ENCODE peak calls at places on chromosome 21, in five cellular contexts. One of them, this sample, is unnamed.

GRCh38 chr21:38780879-38781278 is 24.9 kb upstream of the ETS2 start:
- DNase-seq in H1: no peak
- DNase-seq in HepG2: no peak
- DNase-seq in GM12878: peak; percentile 34
- DNase-seq in K562: no peak
- DNase-seq in this sample: no peak

GRCh38 chr21:29144736-29145353 is 14.4 kb downstream of the MAP3K7CL start:
- DNase-seq in H1: no peak
- DNase-seq in K562: no peak
- DNase-seq in HepG2: no peak
- DNase-seq in GM12878: no peak
- DNase-seq in this sample: no peak

GRCh38 chr21:32559004-32559610 is 26.2 kb downstream of the TCP10L start:
- DNase-seq in K562: no peak
- DNase-seq in GM12878: no peak
- DNase-seq in HepG2: no peak
- DNase-seq in H1: no peak
- DNase-seq in this sample: no peak

GRCh38 chr21:35562876-35563275 is 497.4 kb downstream of the SETD4 start:
- DNase-seq in HepG2: no peak
- DNase-seq in GM12878: no peak
- DNase-seq in K562: no peak
- DNase-seq in H1: no peak
- DNase-seq in this sample: no peak

GRCh38 chr21:39125752-39126485 is 57.3 kb downstream of the PSMG1 start:
- DNase-seq in GM12878: no peak
- DNase-seq in HepG2: peak; percentile 80
- DNase-seq in K562: no peak
- DNase-seq in H1: peak; percentile 69
- DNase-seq in this sample: peak; percentile 45

GRCh38 chr21:38817371-38818335 is 11.9 kb downstream of the ETS2 start:
- DNase-seq in H1: no peak
- DNase-seq in K562: no peak
- DNase-seq in HepG2: no peak
- DNase-seq in GM12878: no peak
- DNase-seq in this sample: no peak

GRCh38 chr21:41168391-41169257 is 664 bp downstream of the BACE2 start:
- DNase-seq in GM12878: no peak
- DNase-seq in H1: peak; percentile 63
- DNase-seq in K562: no peak
- DNase-seq in HepG2: no peak
- DNase-seq in this sample: no peak

GRCh38 chr21:17610862-17611261 is 1.8 kb downstream of the BTG3 start:
- DNase-seq in GM12878: no peak
- DNase-seq in H1: no peak
- DNase-seq in HepG2: peak; percentile 13
- DNase-seq in K562: no peak
- DNase-seq in this sample: no peak

GRCh38 chr21:35366348-35367085 is 317.4 kb upstream of the RUNX1 start:
- DNase-seq in K562: no peak
- DNase-seq in H1: no peak
- DNase-seq in HepG2: no peak
- DNase-seq in GM12878: no peak
- DNase-seq in this sample: no peak

GRCh38 chr21:28655471-28655870 is 337.2 kb downstream of the LTN1 start:
- DNase-seq in K562: no peak
- DNase-seq in GM12878: no peak
- DNase-seq in HepG2: no peak
- DNase-seq in H1: no peak
- DNase-seq in this sample: no peak

GRCh38 chr21:29343517-29343916 is 44.8 kb downstream of the BACH1 start:
- DNase-seq in K562: no peak
- DNase-seq in H1: no peak
- DNase-seq in GM12878: no peak
- DNase-seq in HepG2: no peak
- DNase-seq in this sample: no peak

GRCh38 chr21:25467891-25468290 is 139.4 kb downstream of the MRPL39 start:
- DNase-seq in HepG2: no peak
- DNase-seq in K562: no peak
- DNase-seq in GM12878: no peak
- DNase-seq in H1: no peak
- DNase-seq in this sample: no peak

GRCh38 chr21:46517361-46517760 is 58.7 kb downstream of the DIP2A start:
- DNase-seq in H1: no peak
- DNase-seq in GM12878: no peak
- DNase-seq in K562: no peak
- DNase-seq in HepG2: no peak
- DNase-seq in this sample: no peak

GRCh38 chr21:45820171-45821091 is 161.1 kb upstream of the COL6A1 start:
- DNase-seq in GM12878: no peak
- DNase-seq in HepG2: peak; percentile 78
- DNase-seq in H1: peak; percentile 89
- DNase-seq in K562: peak; percentile 96
- DNase-seq in this sample: peak; percentile 75

GRCh38 chr21:34845521-34846213 is 176.9 kb downstream of the CLIC6 start:
- DNase-seq in K562: no peak
- DNase-seq in GM12878: peak; percentile 60
- DNase-seq in HepG2: no peak
- DNase-seq in H1: no peak
- DNase-seq in this sample: peak; percentile 75

GRCh38 chr21:37447288-37447936 is 80.8 kb downstream of the DYRK1A start:
- DNase-seq in HepG2: no peak
- DNase-seq in GM12878: no peak
- DNase-seq in K562: no peak
- DNase-seq in H1: no peak
- DNase-seq in this sample: no peak

GRCh38 chr21:38696617-38697016 is 109.1 kb upstream of the ETS2 start:
- DNase-seq in GM12878: no peak
- DNase-seq in K562: no peak
- DNase-seq in HepG2: no peak
- DNase-seq in H1: no peak
- DNase-seq in this sample: no peak

GRCh38 chr21:46603228-46603627 is 1.7 kb downstream of the S100B start:
- DNase-seq in HepG2: no peak
- DNase-seq in H1: no peak
- DNase-seq in GM12878: no peak
- DNase-seq in K562: peak; percentile 44
- DNase-seq in this sample: no peak

GRCh38 chr21:37868896-37869295 is 47.4 kb downstream of the KCNJ6 start:
- DNase-seq in H1: no peak
- DNase-seq in K562: no peak
- DNase-seq in HepG2: no peak
- DNase-seq in GM12878: no peak
- DNase-seq in this sample: no peak

GRCh38 chr21:29237110-29238051 is 61.3 kb upstream of the BACH1 start:
- DNase-seq in HepG2: no peak
- DNase-seq in K562: no peak
- DNase-seq in GM12878: no peak
- DNase-seq in H1: no peak
- DNase-seq in this sample: no peak

GRCh38 chr21:38126677-38127271 is 130.0 kb upstream of the KCNJ15 start:
- DNase-seq in GM12878: no peak
- DNase-seq in K562: peak; percentile 75
- DNase-seq in H1: peak; percentile 84
- DNase-seq in HepG2: peak; percentile 35
- DNase-seq in this sample: peak; percentile 1

GRCh38 chr21:37821791-37822450 is 94.3 kb downstream of the KCNJ6 start:
- DNase-seq in K562: no peak
- DNase-seq in GM12878: no peak
- DNase-seq in H1: no peak
- DNase-seq in HepG2: no peak
- DNase-seq in this sample: no peak

GRCh38 chr21:41758550-41758949 is 8.3 kb downstream of the RIPK4 start:
- DNase-seq in GM12878: no peak
- DNase-seq in H1: no peak
- DNase-seq in HepG2: no peak
- DNase-seq in K562: no peak
- DNase-seq in this sample: peak; percentile 41

GRCh38 chr21:41164981-41165650 is 2.8 kb upstream of the BACE2 start:
- DNase-seq in K562: no peak
- DNase-seq in HepG2: peak; percentile 5
- DNase-seq in GM12878: no peak
- DNase-seq in H1: no peak
- DNase-seq in this sample: no peak

GRCh38 chr21:25421327-25422028 is 185.8 kb downstream of the MRPL39 start:
- DNase-seq in GM12878: peak; percentile 93
- DNase-seq in HepG2: no peak
- DNase-seq in K562: no peak
- DNase-seq in H1: no peak
- DNase-seq in this sample: no peak

GRCh38 chr21:45847870-45848269 is 133.7 kb upstream of the COL6A1 start:
- DNase-seq in GM12878: no peak
- DNase-seq in K562: no peak
- DNase-seq in H1: no peak
- DNase-seq in HepG2: no peak
- DNase-seq in this sample: no peak

DNA sequence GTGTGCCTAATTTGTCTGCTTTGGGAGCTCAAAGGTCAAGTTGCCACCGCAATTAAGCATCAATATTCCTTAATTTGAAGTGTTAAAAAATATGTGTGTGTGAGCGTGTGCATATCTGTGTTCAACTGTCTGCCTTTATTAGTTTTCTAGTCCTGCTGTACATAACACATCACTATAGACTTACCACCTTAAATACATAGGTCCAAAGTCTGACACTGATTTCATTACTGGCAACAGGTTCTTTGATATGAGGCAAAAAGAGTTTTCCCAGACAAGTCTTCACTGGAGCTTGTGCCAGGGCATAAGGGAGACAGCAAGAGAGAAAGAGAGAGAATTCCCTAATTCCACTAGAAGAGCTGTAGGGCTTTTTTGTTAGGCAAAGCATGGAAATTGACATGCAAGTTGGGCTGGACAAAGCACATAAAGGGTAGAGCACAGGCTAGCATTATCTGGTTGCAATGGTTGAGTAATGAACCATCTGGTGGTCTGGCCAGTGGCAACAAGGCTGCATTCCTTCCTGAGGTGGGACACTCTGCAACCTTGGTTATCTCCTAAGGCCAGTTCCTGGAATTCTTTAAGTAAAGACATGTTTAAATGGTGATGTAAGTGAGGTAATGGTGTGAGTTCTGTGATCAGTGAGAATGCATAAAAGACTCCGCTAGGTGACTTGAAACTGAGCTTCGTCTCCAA is 457.2 kb upstream of the ADAMTS5 start:
- DNase-seq in GM12878: no peak
- DNase-seq in H1: no peak
- DNase-seq in HepG2: no peak
- DNase-seq in K562: no peak
- DNase-seq in this sample: no peak
- H2AFZ ChIP-seq in GM12878: no peak overlapping the region
- H2AFZ ChIP-seq in H1: peak overlapping the region; percentile 19
- H2AFZ ChIP-seq in HepG2: no peak overlapping the region
- H2AFZ ChIP-seq in K562: no peak overlapping the region
- H2AFZ ChIP-seq in this sample: no peak overlapping the region

GRCh38 chr21:27424601-27425000 is 457.7 kb upstream of the ADAMTS5 start:
- DNase-seq in H1: no peak
- DNase-seq in HepG2: no peak
- DNase-seq in K562: no peak
- DNase-seq in GM12878: no peak
- DNase-seq in this sample: no peak

GRCh38 chr21:27422435-27422834 is 455.5 kb upstream of the ADAMTS5 start:
- DNase-seq in GM12878: no peak
- DNase-seq in K562: no peak
- DNase-seq in HepG2: no peak
- DNase-seq in H1: no peak
- DNase-seq in this sample: no peak

GRCh38 chr21:27419153-27419552 is 452.3 kb upstream of the ADAMTS5 start:
- DNase-seq in H1: no peak
- DNase-seq in GM12878: no peak
- DNase-seq in HepG2: no peak
- DNase-seq in K562: no peak
- DNase-seq in this sample: no peak

GRCh38 chr21:27423073-27423472 is 456.2 kb upstream of the ADAMTS5 start:
- DNase-seq in K562: no peak
- DNase-seq in HepG2: no peak
- DNase-seq in GM12878: no peak
- DNase-seq in H1: no peak
- DNase-seq in this sample: no peak

DNA sequence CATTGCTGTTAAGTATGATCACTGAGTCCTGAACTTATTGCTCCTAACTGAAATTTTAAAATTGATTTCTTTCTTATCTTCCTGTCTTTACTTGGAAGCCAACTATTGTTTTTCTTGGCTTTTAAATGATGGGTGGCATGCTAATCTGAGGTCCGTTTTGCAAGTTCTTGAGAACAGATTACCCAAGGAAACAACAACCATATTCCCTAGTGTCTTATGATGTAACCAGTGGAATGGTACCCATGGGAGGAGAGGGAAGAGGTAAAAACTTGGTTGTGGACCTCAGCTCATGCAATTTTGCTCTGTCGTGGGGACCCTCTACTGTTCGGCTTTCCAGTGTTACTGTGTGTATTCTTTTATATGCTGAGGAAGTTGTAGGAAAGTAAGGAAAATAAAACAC is 454.8 kb upstream of the ADAMTS5 start:
- DNase-seq in HepG2: no peak
- DNase-seq in H1: no peak
- DNase-seq in GM12878: no peak
- DNase-seq in K562: no peak
- DNase-seq in this sample: no peak
- TF ChIP-seq JUND in HepG2: no peak
- TF ChIP-seq JUND in H1: no peak
- TF ChIP-seq JUND in GM12878: no peak
- TF ChIP-seq JUND in K562: no peak
- TF ChIP-seq JUND in this sample: no peak

DNA sequence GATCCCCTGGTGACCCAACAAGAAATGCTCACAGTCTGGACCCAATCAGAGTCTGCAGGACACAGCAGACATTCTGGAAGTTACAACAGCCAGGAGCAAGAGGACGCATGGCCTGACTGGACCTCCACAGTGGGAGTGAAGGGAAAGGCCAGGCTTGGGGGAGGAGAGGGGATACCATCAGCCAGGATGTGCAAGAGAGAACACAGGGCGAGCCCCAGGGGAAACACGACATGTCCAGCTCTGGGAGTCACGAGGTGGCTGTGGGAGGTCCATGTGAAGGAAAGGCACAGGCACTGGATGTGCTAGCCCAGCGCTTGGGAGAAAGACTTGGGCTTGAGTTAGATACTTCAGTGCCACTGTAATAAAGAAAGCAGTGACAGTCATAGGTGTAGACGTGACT is 87.3 kb downstream of the HSF2BP start:
- DNase-seq in GM12878: no peak
- DNase-seq in K562: no peak
- DNase-seq in HepG2: no peak
- DNase-seq in H1: no peak
- DNase-seq in this sample: no peak
- TF ChIP-seq ZNF274 in GM12878: no peak
- TF ChIP-seq ZNF274 in K562: no peak
- TF ChIP-seq ZNF274 in HepG2: no peak
- TF ChIP-seq ZNF274 in H1: no peak
- TF ChIP-seq ZNF274 in this sample: no peak

DNA sequence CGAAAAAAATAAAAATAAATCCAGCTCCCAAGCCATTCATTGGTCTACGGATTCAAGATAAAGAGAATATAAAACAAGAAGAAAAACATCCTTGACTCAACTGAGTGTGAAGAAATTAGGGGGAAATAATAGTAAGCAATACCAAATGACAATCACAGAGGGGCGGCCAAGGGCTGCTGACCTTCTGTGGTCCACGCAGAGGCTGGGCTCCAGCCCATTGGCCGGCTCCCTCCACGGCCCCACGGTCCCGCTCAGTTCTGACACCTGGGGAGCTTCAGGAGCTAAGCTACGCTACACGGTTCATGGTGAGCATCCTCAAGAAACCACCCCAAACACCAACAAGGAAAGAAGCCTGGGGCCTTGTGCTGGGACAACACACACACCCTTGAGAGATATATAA is 400 bp upstream of the KRTAP10-12 start:
- DNase-seq in HepG2: no peak
- DNase-seq in H1: no peak
- DNase-seq in GM12878: no peak
- DNase-seq in K562: no peak
- DNase-seq in this sample: no peak
- H2AFZ ChIP-seq in HepG2: no peak overlapping the region
- H2AFZ ChIP-seq in H1: no peak overlapping the region
- H2AFZ ChIP-seq in GM12878: no peak overlapping the region
- H2AFZ ChIP-seq in K562: no peak overlapping the region
- H2AFZ ChIP-seq in this sample: no peak overlapping the region

This sample was measured in HCT116.